ENCODE peak calls at places on chromosomes 6 and 20, in eight cellular contexts. G is activated T-cell treated with anti-CD3 and anti-CD28 coated beads for 1 hour, J is GM12865, I is fibroblast of villous mesenchyme, B is substantia nigra, F is iPS DF 19.7, K is MM.1S, Z is keratinocyte. C is an unnamed sample.

GRCh38 chr6:123529843-123530242 is 106.9 kb downstream of the TRDN start:
- DNase-seq in G (no peak), J (no peak), I (no peak), B (no peak), F (no peak), K (no peak), Z (no peak), C (no peak)

GRCh38 chr6:14542670-14543366 is 425.2 kb downstream of the CD83 start:
- DNase-seq in G (no peak), J (peak; percentile 38), I (peak; percentile 17), B (no peak), F (no peak), K (no peak), Z (no peak), C (peak; percentile 39)

GRCh38 chr20:60695223-60695622 is 556.8 kb upstream of the CDH4 start:
- DNase-seq in G (no peak), J (no peak), I (peak; percentile 36), B (no peak), F (no peak), K (no peak), Z (peak; percentile 4), C (no peak)

GRCh38 chr6:110951986-110952794 is 6.3 kb upstream of the GTF3C6 start:
- DNase-seq in G (no peak), J (no peak), I (peak; percentile 70), B (no peak), F (no peak), K (no peak), Z (peak; percentile 60), C (no peak)

GRCh38 chr20:33744773-33745385 is 13.1 kb downstream of the ZNF341 start:
- DNase-seq in G (no peak), J (no peak), I (no peak), B (no peak), F (no peak), K (no peak), Z (peak; percentile 26), C (no peak)

GRCh38 chr20:57289401-57290177 is 23.1 kb upstream of the BMP7 start:
- DNase-seq in G (no peak), J (no peak), I (no peak), B (peak; percentile 36), F (no peak), K (no peak), Z (no peak), C (no peak)

GRCh38 chr20:63126876-63127699 is 88.8 kb downstream of the YTHDF1 start:
- DNase-seq in G (no peak), J (no peak), I (no peak), B (no peak), F (no peak), K (no peak), Z (no peak), C (no peak)

GRCh38 chr20:22921595-22922421 is 113.3 kb upstream of the SSTR4 start:
- DNase-seq in G (no peak), J (no peak), I (peak; percentile 82), B (no peak), F (no peak), K (no peak), Z (no peak), C (no peak)